ENCODE peak calls at places on chromosomes 13 and 19, in five cellular contexts. H is cardiac fibroblast, A is astrocyte, C is HCT116, G is foreskin fibroblast. U is an unnamed sample.

GRCh38 chr13:110523838-110524237 is 37.7 kb downstream of the RAB20 start:
- DNase-seq in H (no peak), A (no peak), C (no peak), G (no peak), U (no peak)

GRCh38 chr19:50795665-50796073 is 5.5 kb downstream of the ACP4 start:
- DNase-seq in H (no peak), A (no peak), C (no peak), G (no peak), U (no peak)

GRCh38 chr19:34096020-34096915 is 76.0 kb upstream of the LSM14A start:
- DNase-seq in H (peak; percentile 73), A (peak; percentile 28), C (peak; percentile 66), G (peak; percentile 67), U (peak; percentile 48)

GRCh38 chr13:77733674-77734073 is 36.2 kb downstream of the SLAIN1 start:
- DNase-seq in H (no peak), A (no peak), C (no peak), G (no peak), U (no peak)

GRCh38 chr13:101178394-101178793 is 237.9 kb downstream of the NALCN start:
- DNase-seq in H (no peak), A (no peak), C (no peak), G (no peak), U (no peak)

GRCh38 chr19:49546825-49547565 is 19.2 kb downstream of the RCN3 start:
- DNase-seq in H (peak; percentile 94), A (peak; percentile 73), C (peak; percentile 85), G (peak; percentile 95), U (peak; percentile 90)

GRCh38 chr13:46475586-46475991 is 77.4 kb upstream of the LRCH1 start:
- DNase-seq in H (peak; percentile 77), A (peak; percentile 32), C (no peak), G (peak; percentile 69), U (peak; percentile 72)

GRCh38 chr19:16141043-16141442 is 2.4 kb upstream of the HSH2D start:
- DNase-seq in H (no peak), A (no peak), C (no peak), G (no peak), U (no peak)

GRCh38 chr19:55086730-55087541 is 11.3 kb downstream of the EPS8L1 start:
- DNase-seq in H (peak; percentile 95), A (peak; percentile 84), C (no peak), G (peak; percentile 98), U (peak; percentile 87)

GRCh38 chr19:38674388-38675133 is 27.1 kb downstream of the ACTN4 start:
- DNase-seq in H (peak; percentile 44), A (peak; percentile 60), C (no peak), G (peak; percentile 51), U (peak; percentile 26)

GRCh38 chr13:114151565-114152284 is 19.3 kb upstream of the RASA3 start:
- DNase-seq in H (no peak), A (no peak), C (peak; percentile 53), G (no peak), U (no peak)

GRCh38 chr13:36096411-36097184 is 34.6 kb downstream of the DCLK1 start:
- DNase-seq in H (peak; percentile 68), A (no peak), C (no peak), G (peak; percentile 51), U (no peak)

GRCh38 chr13:20814224-20814910 is 40.6 kb upstream of the EEF1AKMT1 start:
- DNase-seq in H (peak; percentile 95), A (peak; percentile 92), C (no peak), G (peak; percentile 97), U (peak; percentile 93)

DNA sequence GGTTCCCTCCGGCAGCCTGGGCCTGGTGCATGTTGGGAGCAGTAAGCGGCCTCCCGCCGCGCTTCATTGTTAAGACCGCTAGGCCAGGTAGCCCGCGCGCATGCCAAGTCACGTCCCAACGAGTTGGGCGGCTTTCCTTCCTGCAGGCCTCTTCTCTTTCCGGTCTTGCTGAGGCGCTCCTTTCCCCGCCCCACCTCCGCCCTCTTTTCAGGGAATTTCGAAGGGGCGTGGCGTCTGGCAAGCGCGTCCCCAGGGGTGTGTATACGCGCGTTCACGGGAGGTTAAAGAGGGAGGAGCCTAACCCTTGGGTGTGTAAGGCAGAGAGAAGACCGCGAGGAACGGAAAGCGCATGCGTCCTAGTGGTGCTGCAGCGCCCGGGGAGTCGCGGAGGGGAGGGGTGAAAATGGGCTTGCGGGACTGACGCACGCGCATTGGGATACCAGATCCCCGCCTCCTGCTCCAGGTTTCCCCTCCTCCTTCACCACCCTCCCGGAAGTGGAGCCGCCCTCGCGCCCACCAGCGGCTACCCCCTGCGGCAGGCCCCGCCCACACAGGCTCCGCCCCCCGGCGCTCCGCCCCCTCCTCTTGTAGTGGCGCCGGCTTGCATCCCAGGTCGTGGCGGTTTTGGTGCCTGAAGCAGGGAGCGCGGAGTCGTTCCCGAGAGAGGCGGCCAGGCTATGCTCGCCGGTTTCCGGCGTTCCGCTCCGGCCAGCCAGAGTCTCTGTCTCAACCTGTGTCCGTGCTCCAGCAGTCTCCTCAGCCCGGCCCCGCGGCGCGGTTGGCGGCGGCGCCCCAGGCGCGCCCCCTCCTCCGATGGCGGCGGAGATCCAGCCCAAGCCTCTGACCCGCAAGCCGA is at the start of gene WDFY2:
- DNase-seq in H (peak; percentile 100), A (peak; percentile 99), C (peak; percentile 99), G (peak; percentile 100), U (peak; percentile 100)
- TF ChIP-seq CTCF in H (no peak), A (no peak), C (no peak), G (no peak), U (peak; percentile 23)

GRCh38 chr19:14167013-14167593 is 30.7 kb upstream of the ASF1B start:
- DNase-seq in H (no peak), A (no peak), C (no peak), G (no peak), U (no peak)
- H3K4me3 ChIP-seq in H (no peak overlapping the region), A (no peak overlapping the region), C (no peak overlapping the region), G (no peak overlapping the region), U (no peak overlapping the region)

GRCh38 chr13:43981091-43981490 is 101.4 kb downstream of the LACC1 start:
- DNase-seq in H (no peak), A (no peak), C (no peak), G (no peak), U (no peak)
- TF ChIP-seq CTCF in H (no peak), A (no peak), C (no peak), G (no peak), U (no peak)

GRCh38 chr19:1277061-1277460 is 1.7 kb downstream of the FAM174C start:
- DNase-seq in H (no peak), A (no peak), C (no peak), G (no peak), U (no peak)
- H3K4me3 ChIP-seq in H (no peak overlapping the region), A (no peak overlapping the region), C (peak overlapping the region; percentile 85), G (no peak overlapping the region), U (no peak overlapping the region)

DNA sequence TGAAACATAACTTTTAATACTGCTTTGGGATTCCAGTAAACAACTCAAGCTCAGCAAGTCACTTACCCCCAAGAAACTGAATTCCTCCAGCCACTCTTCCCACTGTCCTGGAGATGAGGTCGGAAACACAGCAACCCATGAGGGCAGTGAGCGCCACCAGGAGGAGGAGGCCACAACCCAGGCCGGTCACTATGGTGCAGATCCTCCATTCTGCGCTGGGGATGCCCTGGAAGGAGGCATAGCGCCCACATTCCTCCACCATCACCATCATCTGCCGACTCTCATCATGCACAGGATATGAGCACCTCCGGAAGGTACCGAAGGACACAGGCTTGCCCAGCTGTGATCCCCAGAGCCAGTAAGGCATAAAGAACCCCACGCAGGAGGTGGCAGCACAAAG is 2.2 kb downstream of the LHFPL6 start:
- DNase-seq in H (peak; percentile 68), A (no peak), C (no peak), G (peak; percentile 49), U (no peak)
- TF ChIP-seq CTCF in H (peak; percentile 69), A (no peak), C (no peak), G (peak; percentile 30), U (peak; percentile 31)